ENCODE peak calls at places on chromosomes 16 and 17, in five cellular contexts. E is activated CD4-positive, CD25-positive, alpha-beta regulatory T cell; K is amniotic stem cell; U is ovary; S is NCI-H345. N is an unnamed sample.

GRCh38 chr16:57087003-57087402 is 5.4 kb upstream of the CPNE2 start:
- DNase-seq in E (no peak), K (no peak), U (no peak), S (no peak), N (no peak)

GRCh38 chr16:9092963-9093477 is 1.6 kb downstream of the HAPSTR1 start:
- DNase-seq in E (no peak), K (no peak), U (peak; percentile 49), S (peak; percentile 31), N (peak; percentile 48)

GRCh38 chr17:15106540-15106939 is 158.6 kb downstream of the PMP22 start:
- DNase-seq in E (no peak), K (no peak), U (no peak), S (no peak), N (peak; percentile 79)

GRCh38 chr17:10036511-10037061 is 131.5 kb upstream of the RCVRN start:
- DNase-seq in E (no peak), K (no peak), U (no peak), S (no peak), N (peak; percentile 40)

GRCh38 chr17:78132086-78132676 is 1.6 kb downstream of the TMC8 start:
- DNase-seq in E (no peak), K (no peak), U (no peak), S (peak; percentile 36), N (no peak)

GRCh38 chr16:22402191-22402590 is 27.8 kb upstream of the CDR2 start:
- DNase-seq in E (no peak), K (no peak), U (no peak), S (no peak), N (peak; percentile 50)

GRCh38 chr16:73549960-73550359 is 502.0 kb upstream of the ZFHX3 start:
- DNase-seq in E (no peak), K (no peak), U (no peak), S (no peak), N (no peak)

GRCh38 chr16:64991011-64991410 is 130.9 kb downstream of the CDH11 start:
- DNase-seq in E (no peak), K (no peak), U (no peak), S (no peak), N (peak; percentile 74)

GRCh38 chr17:3905017-3905486 is 11.2 kb downstream of the P2RX1 start:
- DNase-seq in E (no peak), K (no peak), U (no peak), S (no peak), N (no peak)

GRCh38 chr16:50940275-50940854 is 198.5 kb downstream of the CYLD start:
- DNase-seq in E (no peak), K (no peak), U (no peak), S (peak; percentile 44), N (no peak)

GRCh38 chr17:83173997-83174858 is 94.8 kb downstream of the METRNL start:
- DNase-seq in E (no peak), K (no peak), U (no peak), S (peak; percentile 24), N (peak; percentile 52)

GRCh38 chr16:85783441-85783840 is 15.9 kb downstream of the EMC8 start:
- DNase-seq in E (no peak), K (no peak), U (no peak), S (no peak), N (no peak)

GRCh38 chr17:79031996-79032875 is 8.3 kb downstream of the C1QTNF1 start:
- DNase-seq in E (no peak), K (no peak), U (no peak), S (no peak), N (no peak)

GRCh38 chr16:85555549-85556455 is 57.3 kb upstream of the GSE1 start:
- DNase-seq in E (no peak), K (no peak), U (peak; percentile 66), S (peak; percentile 74), N (peak; percentile 61)

GRCh38 chr16:11358531-11358930 is 13.3 kb downstream of the RMI2 start:
- DNase-seq in E (no peak), K (no peak), U (no peak), S (no peak), N (no peak)

GRCh38 chr16:55506708-55507107 is 2.2 kb upstream of the LPCAT2 start:
- DNase-seq in E (no peak), K (no peak), U (no peak), S (no peak), N (no peak)

GRCh38 chr16:24609740-24610420 is 70.5 kb downstream of the RBBP6 start:
- DNase-seq in E (no peak), K (no peak), U (peak; percentile 54), S (peak; percentile 74), N (peak; percentile 81)

GRCh38 chr17:44785921-44786320 is 27.1 kb downstream of the ADAM11 start:
- DNase-seq in E (no peak), K (no peak), U (no peak), S (no peak), N (no peak)

GRCh38 chr17:74686761-74687160 is 26.0 kb downstream of the CD300LF start:
- DNase-seq in E (no peak), K (no peak), U (no peak), S (no peak), N (no peak)

GRCh38 chr17:61065263-61065773 is 334.3 kb upstream of the TBX2 start:
- DNase-seq in E (no peak), K (peak; percentile 26), U (no peak), S (no peak), N (peak; percentile 53)

GRCh38 chr17:35314415-35315216 is 58.8 kb downstream of the SLFN11 start:
- DNase-seq in E (no peak), K (no peak), U (peak; percentile 14), S (no peak), N (peak; percentile 51)

GRCh38 chr17:68052810-68053209 is 17.3 kb downstream of the KPNA2 start:
- DNase-seq in E (no peak), K (no peak), U (no peak), S (no peak), N (peak; percentile 45)

GRCh38 chr17:48541574-48542113 is 3.3 kb downstream of the HOXB2 start:
- DNase-seq in E (no peak), K (no peak), U (no peak), S (peak; percentile 69), N (peak; percentile 88)

GRCh38 chr17:38911081-38911730 is 14.2 kb upstream of the LASP1NB start:
- DNase-seq in E (no peak), K (no peak), U (peak; percentile 19), S (no peak), N (no peak)

GRCh38 chr17:72173475-72174116 is 52.8 kb downstream of the SOX9 start:
- DNase-seq in E (no peak), K (no peak), U (no peak), S (peak; percentile 70), N (no peak)

GRCh38 chr16:17379121-17379571 is 91.6 kb downstream of the XYLT1 start:
- DNase-seq in E (no peak), K (no peak), U (peak; percentile 47), S (no peak), N (peak; percentile 70)

GRCh38 chr17:75635610-75636202 is 2.5 kb downstream of the SMIM5 start:
- DNase-seq in E (no peak), K (no peak), U (no peak), S (no peak), N (no peak)

GRCh38 chr17:66604381-66604780 is 230.5 kb upstream of the CACNG5 start:
- DNase-seq in E (no peak), K (no peak), U (no peak), S (no peak), N (no peak)

GRCh38 chr16:9868606-9869149 is 313.6 kb downstream of the GRIN2A start:
- DNase-seq in E (no peak), K (no peak), U (no peak), S (no peak), N (no peak)

GRCh38 chr16:46743232-46743719 is 4.9 kb downstream of the MYLK3 start:
- DNase-seq in E (no peak), K (no peak), U (no peak), S (no peak), N (peak; percentile 47)

GRCh38 chr17:66755101-66755943 is 79.6 kb upstream of the CACNG5 start:
- DNase-seq in E (no peak), K (no peak), U (no peak), S (peak; percentile 96), N (no peak)

GRCh38 chr17:65638221-65638940 is 76.9 kb upstream of the AXIN2 start:
- DNase-seq in E (no peak), K (no peak), U (no peak), S (peak; percentile 26), N (no peak)

GRCh38 chr16:49542391-49542891 is 168.8 kb downstream of the C16orf78 start:
- DNase-seq in E (no peak), K (no peak), U (no peak), S (no peak), N (no peak)

GRCh38 chr17:45170280-45170975 is 8.8 kb downstream of the HEXIM2 start:
- DNase-seq in E (no peak), K (no peak), U (no peak), S (no peak), N (no peak)

GRCh38 chr16:89938636-89938885 is 10.0 kb upstream of the DEF8 start:
- DNase-seq in E (no peak), K (no peak), U (no peak), S (no peak), N (no peak)

GRCh38 chr16:72723781-72724180 is 324.1 kb downstream of the ZFHX3 start:
- DNase-seq in E (no peak), K (no peak), U (no peak), S (no peak), N (peak; percentile 77)

GRCh38 chr16:80526418-80527061 is 14.3 kb upstream of the DYNLRB2 start:
- DNase-seq in E (peak; percentile 24), K (peak; percentile 17), U (peak; percentile 49), S (peak; percentile 44), N (peak; percentile 76)

GRCh38 chr16:2507052-2507678 is 6.6 kb upstream of the ATP6V0C start:
- DNase-seq in E (no peak), K (no peak), U (no peak), S (no peak), N (no peak)